ENCODE peak calls at places on chromosomes 2 and 18, in six cellular contexts. Y is SK-N-MC, Z is cardiac fibroblast, U is ovary, H is WTC11, B is astrocyte of the spinal cord. J is an unnamed sample.

GRCh38 chr2:118830121-118830520 is 17.3 kb downstream of the EN1 start:
- DNase-seq in Y (no peak), Z (no peak), U (no peak), H (no peak), B (no peak), J (no peak)

GRCh38 chr2:120857931-120858330 is 122.3 kb downstream of the GLI2 start:
- DNase-seq in Y (no peak), Z (no peak), U (no peak), H (no peak), B (no peak), J (no peak)

GRCh38 chr18:48570313-48570712 is 31.5 kb downstream of the CTIF start:
- DNase-seq in Y (no peak), Z (no peak), U (no peak), H (no peak), B (no peak), J (no peak)

GRCh38 chr18:12628706-12629702 is 28.9 kb downstream of the SPIRE1 start:
- DNase-seq in Y (no peak), Z (peak; percentile 52), U (no peak), H (no peak), B (peak; percentile 73), J (no peak)

GRCh38 chr18:43396266-43396665 is 119.0 kb upstream of the SYT4 start:
- DNase-seq in Y (no peak), Z (peak; percentile 51), U (no peak), H (no peak), B (peak; percentile 37), J (no peak)

GRCh38 chr18:62844850-62845643 is 129.7 kb downstream of the PHLPP1 start:
- DNase-seq in Y (no peak), Z (no peak), U (no peak), H (no peak), B (no peak), J (no peak)

GRCh38 chr2:65611488-65611887 is 179.1 kb upstream of the SPRED2 start:
- DNase-seq in Y (no peak), Z (no peak), U (no peak), H (no peak), B (no peak), J (no peak)

GRCh38 chr2:240912878-240913809 is 7.0 kb downstream of the CROCC2 start:
- DNase-seq in Y (no peak), Z (no peak), U (no peak), H (no peak), B (peak; percentile 12), J (no peak)

GRCh38 chr18:73793386-73793785 is 354.2 kb downstream of the FBXO15 start:
- DNase-seq in Y (no peak), Z (peak; percentile 73), U (no peak), H (no peak), B (peak; percentile 40), J (no peak)

GRCh38 chr2:230927711-230928341 is 2.8 kb upstream of the GPR55 start:
- DNase-seq in Y (no peak), Z (no peak), U (no peak), H (no peak), B (no peak), J (no peak)

GRCh38 chr2:74550231-74550630 is 3.5 kb downstream of the LOXL3 start:
- DNase-seq in Y (no peak), Z (no peak), U (no peak), H (no peak), B (no peak), J (no peak)

GRCh38 chr18:32772580-32773186 is at the start of gene KLHL14:
- DNase-seq in Y (no peak), Z (no peak), U (no peak), H (no peak), B (no peak), J (no peak)

GRCh38 chr2:239805414-239805813 is 219.7 kb downstream of the NDUFA10 start:
- DNase-seq in Y (no peak), Z (no peak), U (no peak), H (no peak), B (no peak), J (no peak)

GRCh38 chr18:36942264-36942663 is 113.3 kb downstream of the KIAA1328 start:
- DNase-seq in Y (peak; percentile 18), Z (peak; percentile 57), U (no peak), H (no peak), B (peak; percentile 48), J (no peak)

GRCh38 chr2:45004569-45005181 is 4.6 kb downstream of the SIX2 start:
- DNase-seq in Y (no peak), Z (no peak), U (no peak), H (peak; percentile 56), B (no peak), J (no peak)

GRCh38 chr2:207505728-207506127 is 24.0 kb upstream of the CREB1 start:
- DNase-seq in Y (no peak), Z (peak; percentile 82), U (no peak), H (no peak), B (peak; percentile 89), J (no peak)

GRCh38 chr18:37578886-37579513 is 13.4 kb upstream of the CELF4 start:
- DNase-seq in Y (no peak), Z (peak; percentile 58), U (no peak), H (no peak), B (peak; percentile 4), J (no peak)

GRCh38 chr2:233331536-233331935 is 22.8 kb upstream of the DGKD start:
- DNase-seq in Y (no peak), Z (no peak), U (peak; percentile 28), H (no peak), B (no peak), J (peak; percentile 55)

J was measured in left ventricle myocardium inferior.